ENCODE peak calls at places on chromosomes 13 and 19, in six cellular contexts. One of them, this sample, is unnamed.

GRCh38 chr19:48970923-48971395 is 5.8 kb downstream of the FTL start:
- DNase-seq in activated CD4-positive, alpha-beta T cell treated with anti-CD3 and anti-CD28 coated beads for 36 hours: peak; percentile 91
- DNase-seq in G401: peak; percentile 86
- DNase-seq in iPS DF 6.9: no peak
- DNase-seq in mesothelial cell of epicardium: peak; percentile 88
- DNase-seq in CD8-positive, alpha-beta T cell: peak; percentile 77
- DNase-seq in this sample: peak; percentile 67

GRCh38 chr13:40668335-40668734 is 1.9 kb upstream of the FOXO1 start:
- DNase-seq in activated CD4-positive, alpha-beta T cell treated with anti-CD3 and anti-CD28 coated beads for 36 hours: peak; percentile 38
- DNase-seq in G401: no peak
- DNase-seq in iPS DF 6.9: no peak
- DNase-seq in mesothelial cell of epicardium: no peak
- DNase-seq in CD8-positive, alpha-beta T cell: peak; percentile 39
- DNase-seq in this sample: peak; percentile 26

GRCh38 chr19:51654783-51655182 is 8.2 kb upstream of the SIGLEC14 start:
- DNase-seq in activated CD4-positive, alpha-beta T cell treated with anti-CD3 and anti-CD28 coated beads for 36 hours: no peak
- DNase-seq in G401: no peak
- DNase-seq in iPS DF 6.9: no peak
- DNase-seq in mesothelial cell of epicardium: no peak
- DNase-seq in CD8-positive, alpha-beta T cell: no peak
- DNase-seq in this sample: no peak

GRCh38 chr19:14081797-14082674 is 3.5 kb downstream of the C19orf67 start:
- DNase-seq in activated CD4-positive, alpha-beta T cell treated with anti-CD3 and anti-CD28 coated beads for 36 hours: peak; percentile 58
- DNase-seq in G401: peak; percentile 16
- DNase-seq in iPS DF 6.9: no peak
- DNase-seq in mesothelial cell of epicardium: no peak
- DNase-seq in CD8-positive, alpha-beta T cell: no peak
- DNase-seq in this sample: peak; percentile 79

GRCh38 chr19:55400281-55401087 is 7.1 kb downstream of the UBE2S start:
- DNase-seq in activated CD4-positive, alpha-beta T cell treated with anti-CD3 and anti-CD28 coated beads for 36 hours: no peak
- DNase-seq in G401: no peak
- DNase-seq in iPS DF 6.9: no peak
- DNase-seq in mesothelial cell of epicardium: no peak
- DNase-seq in CD8-positive, alpha-beta T cell: no peak
- DNase-seq in this sample: no peak

GRCh38 chr19:16330368-16330801 is 5.8 kb downstream of the KLF2 start:
- DNase-seq in activated CD4-positive, alpha-beta T cell treated with anti-CD3 and anti-CD28 coated beads for 36 hours: peak; percentile 98
- DNase-seq in G401: no peak
- DNase-seq in iPS DF 6.9: no peak
- DNase-seq in mesothelial cell of epicardium: no peak
- DNase-seq in CD8-positive, alpha-beta T cell: peak; percentile 92
- DNase-seq in this sample: peak; percentile 93

GRCh38 chr13:106416645-106417044 is 118.8 kb downstream of the EFNB2 start:
- DNase-seq in activated CD4-positive, alpha-beta T cell treated with anti-CD3 and anti-CD28 coated beads for 36 hours: peak; percentile 7
- DNase-seq in G401: peak; percentile 8
- DNase-seq in iPS DF 6.9: no peak
- DNase-seq in mesothelial cell of epicardium: no peak
- DNase-seq in CD8-positive, alpha-beta T cell: no peak
- DNase-seq in this sample: no peak

GRCh38 chr13:59770451-59770850 is 393.3 kb downstream of the DIAPH3 start:
- DNase-seq in activated CD4-positive, alpha-beta T cell treated with anti-CD3 and anti-CD28 coated beads for 36 hours: no peak
- DNase-seq in G401: peak; percentile 25
- DNase-seq in iPS DF 6.9: no peak
- DNase-seq in mesothelial cell of epicardium: no peak
- DNase-seq in CD8-positive, alpha-beta T cell: no peak
- DNase-seq in this sample: no peak

GRCh38 chr13:114334305-114335053 is 20.2 kb downstream of the CHAMP1 start:
- DNase-seq in activated CD4-positive, alpha-beta T cell treated with anti-CD3 and anti-CD28 coated beads for 36 hours: no peak
- DNase-seq in G401: no peak
- DNase-seq in iPS DF 6.9: no peak
- DNase-seq in mesothelial cell of epicardium: no peak
- DNase-seq in CD8-positive, alpha-beta T cell: no peak
- DNase-seq in this sample: no peak

GRCh38 chr19:6412111-6412999 is 12.3 kb downstream of the KHSRP start:
- DNase-seq in activated CD4-positive, alpha-beta T cell treated with anti-CD3 and anti-CD28 coated beads for 36 hours: peak; percentile 75
- DNase-seq in G401: peak; percentile 49
- DNase-seq in iPS DF 6.9: peak; percentile 63
- DNase-seq in mesothelial cell of epicardium: peak; percentile 64
- DNase-seq in CD8-positive, alpha-beta T cell: peak; percentile 19
- DNase-seq in this sample: peak; percentile 50

GRCh38 chr19:38778733-38779132 is 5.4 kb upstream of the LGALS7 start:
- DNase-seq in activated CD4-positive, alpha-beta T cell treated with anti-CD3 and anti-CD28 coated beads for 36 hours: no peak
- DNase-seq in G401: no peak
- DNase-seq in iPS DF 6.9: no peak
- DNase-seq in mesothelial cell of epicardium: no peak
- DNase-seq in CD8-positive, alpha-beta T cell: no peak
- DNase-seq in this sample: no peak

GRCh38 chr19:2164020-2164988 is 571 bp downstream of the DOT1L start:
- DNase-seq in activated CD4-positive, alpha-beta T cell treated with anti-CD3 and anti-CD28 coated beads for 36 hours: peak; percentile 73
- DNase-seq in G401: no peak
- DNase-seq in iPS DF 6.9: no peak
- DNase-seq in mesothelial cell of epicardium: peak; percentile 58
- DNase-seq in CD8-positive, alpha-beta T cell: no peak
- DNase-seq in this sample: no peak

GRCh38 chr19:1122972-1123363 is 19.2 kb downstream of the GPX4 start:
- DNase-seq in activated CD4-positive, alpha-beta T cell treated with anti-CD3 and anti-CD28 coated beads for 36 hours: peak; percentile 84
- DNase-seq in G401: no peak
- DNase-seq in iPS DF 6.9: no peak
- DNase-seq in mesothelial cell of epicardium: no peak
- DNase-seq in CD8-positive, alpha-beta T cell: no peak
- DNase-seq in this sample: no peak

GRCh38 chr13:57582032-57582431 is 49.5 kb upstream of the PCDH17 start:
- DNase-seq in activated CD4-positive, alpha-beta T cell treated with anti-CD3 and anti-CD28 coated beads for 36 hours: no peak
- DNase-seq in G401: no peak
- DNase-seq in iPS DF 6.9: peak; percentile 29
- DNase-seq in mesothelial cell of epicardium: no peak
- DNase-seq in CD8-positive, alpha-beta T cell: no peak
- DNase-seq in this sample: no peak

GRCh38 chr13:94842901-94843300 is 130.6 kb upstream of the SOX21 start:
- DNase-seq in activated CD4-positive, alpha-beta T cell treated with anti-CD3 and anti-CD28 coated beads for 36 hours: no peak
- DNase-seq in G401: no peak
- DNase-seq in iPS DF 6.9: no peak
- DNase-seq in mesothelial cell of epicardium: no peak
- DNase-seq in CD8-positive, alpha-beta T cell: no peak
- DNase-seq in this sample: no peak

GRCh38 chr13:42113478-42113877 is 65.0 kb downstream of the DGKH start:
- DNase-seq in activated CD4-positive, alpha-beta T cell treated with anti-CD3 and anti-CD28 coated beads for 36 hours: no peak
- DNase-seq in G401: peak; percentile 72
- DNase-seq in iPS DF 6.9: no peak
- DNase-seq in mesothelial cell of epicardium: no peak
- DNase-seq in CD8-positive, alpha-beta T cell: no peak
- DNase-seq in this sample: no peak

GRCh38 chr19:996051-996838 is 4.0 kb upstream of the GRIN3B start:
- DNase-seq in activated CD4-positive, alpha-beta T cell treated with anti-CD3 and anti-CD28 coated beads for 36 hours: peak; percentile 84
- DNase-seq in G401: no peak
- DNase-seq in iPS DF 6.9: no peak
- DNase-seq in mesothelial cell of epicardium: peak; percentile 59
- DNase-seq in CD8-positive, alpha-beta T cell: peak; percentile 45
- DNase-seq in this sample: peak; percentile 87

GRCh38 chr13:44052843-44053607 is 173.3 kb downstream of the LACC1 start:
- DNase-seq in activated CD4-positive, alpha-beta T cell treated with anti-CD3 and anti-CD28 coated beads for 36 hours: no peak
- DNase-seq in G401: no peak
- DNase-seq in iPS DF 6.9: no peak
- DNase-seq in mesothelial cell of epicardium: peak; percentile 41
- DNase-seq in CD8-positive, alpha-beta T cell: no peak
- DNase-seq in this sample: no peak

GRCh38 chr19:58474291-58474996 is 1.7 kb upstream of the ZNF446 start:
- DNase-seq in activated CD4-positive, alpha-beta T cell treated with anti-CD3 and anti-CD28 coated beads for 36 hours: no peak
- DNase-seq in G401: no peak
- DNase-seq in iPS DF 6.9: no peak
- DNase-seq in mesothelial cell of epicardium: no peak
- DNase-seq in CD8-positive, alpha-beta T cell: no peak
- DNase-seq in this sample: no peak

GRCh38 chr19:47190167-47190727 is 40.8 kb downstream of the BBC3 start:
- DNase-seq in activated CD4-positive, alpha-beta T cell treated with anti-CD3 and anti-CD28 coated beads for 36 hours: peak; percentile 84
- DNase-seq in G401: peak; percentile 59
- DNase-seq in iPS DF 6.9: no peak
- DNase-seq in mesothelial cell of epicardium: peak; percentile 47
- DNase-seq in CD8-positive, alpha-beta T cell: peak; percentile 18
- DNase-seq in this sample: peak; percentile 60

GRCh38 chr19:46134527-46134926 is 10.0 kb upstream of the IGFL3 start:
- DNase-seq in activated CD4-positive, alpha-beta T cell treated with anti-CD3 and anti-CD28 coated beads for 36 hours: no peak
- DNase-seq in G401: no peak
- DNase-seq in iPS DF 6.9: no peak
- DNase-seq in mesothelial cell of epicardium: no peak
- DNase-seq in CD8-positive, alpha-beta T cell: no peak
- DNase-seq in this sample: no peak

GRCh38 chr19:9885077-9885552 is 50.0 kb downstream of the PIN1 start:
- DNase-seq in activated CD4-positive, alpha-beta T cell treated with anti-CD3 and anti-CD28 coated beads for 36 hours: no peak
- DNase-seq in G401: peak; percentile 80
- DNase-seq in iPS DF 6.9: no peak
- DNase-seq in mesothelial cell of epicardium: no peak
- DNase-seq in CD8-positive, alpha-beta T cell: no peak
- DNase-seq in this sample: no peak

This sample was measured in CD4-positive, alpha-beta memory T cell.